ENCODE peak calls at places on chromosomes 6 and 20, in five cellular contexts. P is A172, C is transverse colon, E is fibroblast of the conjunctiva, I is GM13977. V is an unnamed sample.

GRCh38 chr6:19180348-19181073 is 656.7 kb upstream of the ID4 start:
- DNase-seq in I (no peak), E (no peak), C (peak), P (no peak), V (no peak)

GRCh38 chr6:14910692-14911547 is 334.9 kb upstream of the JARID2 start:
- DNase-seq in E (no peak), I (peak), C (peak), P (peak), V (peak)

GRCh38 chr6:26125015-26125690 is 37.9 kb downstream of the HFE start:
- DNase-seq in C (peak), P (no peak), I (no peak), E (no peak), V (peak)

GRCh38 chr6:25918083-25918683 is 12.3 kb downstream of the SLC17A2 start:
- DNase-seq in C (no peak), I (no peak), E (no peak), P (no peak), V (no peak)

GRCh38 chr6:98946877-98947410 is 802 bp downstream of the FBXL4 start:
- DNase-seq in P (peak), E (no peak), C (peak), I (no peak), V (peak)

GRCh38 chr20:15336011-15336410 is 998.6 kb upstream of the FLRT3 start:
- DNase-seq in E (no peak), C (no peak), I (no peak), P (no peak), V (no peak)

GRCh38 chr20:6715350-6716063 is 52.0 kb upstream of the BMP2 start:
- DNase-seq in E (no peak), I (no peak), C (no peak), P (no peak), V (peak)

GRCh38 chr20:32141465-32141980 is 32.0 kb downstream of the TM9SF4 start:
- DNase-seq in P (no peak), C (no peak), I (no peak), E (no peak), V (no peak)

GRCh38 chr6:30748851-30749540 is 4.6 kb upstream of the IER3 start:
- DNase-seq in P (no peak), I (no peak), E (no peak), C (no peak), V (peak)

GRCh38 chr20:63707558-63708300 is at the start of the genes ARFRP1 and ZGPAT:
- DNase-seq in E (peak), P (peak), I (peak), C (peak), V (peak)

GRCh38 chr6:42374027-42374669 is 77.6 kb downstream of the TRERF1 start:
- DNase-seq in I (no peak), E (no peak), P (no peak), C (no peak), V (peak)

GRCh38 chr20:50151034-50151743 is 2.3 kb downstream of the PEDS1 start:
- DNase-seq in I (no peak), E (no peak), P (no peak), C (peak), V (no peak)

GRCh38 chr6:37332894-37333293 is 20.9 kb upstream of the RNF8 start:
- DNase-seq in P (no peak), E (no peak), C (no peak), I (no peak), V (no peak)

GRCh38 chr6:155630085-155630484 is 174.4 kb upstream of the NOX3 start:
- DNase-seq in I (no peak), C (no peak), P (no peak), E (no peak), V (no peak)

GRCh38 chr20:437787-438486 is 24.4 kb downstream of the TBC1D20 start:
- DNase-seq in E (no peak), C (no peak), I (no peak), P (no peak), V (no peak)

GRCh38 chr6:81226957-81227356 is 525.5 kb downstream of the TENT5A start:
- DNase-seq in C (no peak), P (no peak), E (no peak), I (no peak), V (no peak)

GRCh38 chr20:47456952-47457724 is 44.5 kb upstream of the NCOA3 start:
- DNase-seq in I (no peak), P (peak), C (no peak), E (no peak), V (peak)

GRCh38 chr6:315921-316752 is 23.9 kb downstream of the DUSP22 start:
- DNase-seq in C (no peak), E (no peak), I (peak), P (no peak), V (no peak)

GRCh38 chr20:52313335-52313963 is 121.9 kb upstream of the ZFP64 start:
- DNase-seq in E (peak), C (no peak), I (no peak), P (peak), V (peak)

V was measured in RPMI7951.